ENCODE peak calls at places on chromosomes 16 and 17, in five cellular contexts. One of them, this sample, is unnamed. For H3K27me3 and H3K4me1, the result is how much of the 10 kb centered on the place peaks cover.

GRCh38 chr17:1709971-1710806 is at the start of gene TLCD2:
- DNase-seq in uterus: peak
- DNase-seq in stomach: peak
- DNase-seq in tibial artery: peak
- DNase-seq in CD4-positive, CD25-positive, alpha-beta regulatory T cell: no peak
- DNase-seq in this sample: peak

GRCh38 chr17:31595076-31595475 is 203.6 kb downstream of the RAB11FIP4 start:
- DNase-seq in tibial artery: no peak
- DNase-seq in uterus: no peak
- DNase-seq in CD4-positive, CD25-positive, alpha-beta regulatory T cell: no peak
- DNase-seq in stomach: no peak
- DNase-seq in this sample: peak

GRCh38 chr17:66814026-66814425 is 20.9 kb upstream of the CACNG5 start:
- DNase-seq in tibial artery: no peak
- DNase-seq in uterus: no peak
- DNase-seq in stomach: no peak
- DNase-seq in CD4-positive, CD25-positive, alpha-beta regulatory T cell: no peak
- DNase-seq in this sample: no peak

GRCh38 chr16:81266680-81267095 is 28.2 kb downstream of the BCO1 start:
- DNase-seq in stomach: peak
- DNase-seq in tibial artery: no peak
- DNase-seq in CD4-positive, CD25-positive, alpha-beta regulatory T cell: peak
- DNase-seq in uterus: no peak
- DNase-seq in this sample: no peak

GRCh38 chr17:19718613-19719364 is 2.4 kb upstream of the SLC47A2 start:
- DNase-seq in stomach: no peak
- DNase-seq in CD4-positive, CD25-positive, alpha-beta regulatory T cell: no peak
- DNase-seq in uterus: no peak
- DNase-seq in tibial artery: no peak
- DNase-seq in this sample: no peak

GRCh38 chr17:77611791-77612466 is 346.6 kb upstream of the TNRC6C start:
- DNase-seq in CD4-positive, CD25-positive, alpha-beta regulatory T cell: no peak
- DNase-seq in stomach: no peak
- DNase-seq in uterus: no peak
- DNase-seq in tibial artery: no peak
- DNase-seq in this sample: peak

GRCh38 chr16:25798065-25798464 is 106.3 kb downstream of the HS3ST4 start:
- DNase-seq in tibial artery: no peak
- DNase-seq in uterus: no peak
- DNase-seq in CD4-positive, CD25-positive, alpha-beta regulatory T cell: no peak
- DNase-seq in stomach: no peak
- DNase-seq in this sample: no peak

GRCh38 chr17:60141111-60142018 is 8.4 kb upstream of the CA4 start:
- DNase-seq in stomach: peak
- DNase-seq in tibial artery: no peak
- DNase-seq in uterus: no peak
- DNase-seq in CD4-positive, CD25-positive, alpha-beta regulatory T cell: no peak
- DNase-seq in this sample: no peak

GRCh38 chr17:41599680-41600079 is 12.9 kb downstream of the KRT16 start:
- DNase-seq in CD4-positive, CD25-positive, alpha-beta regulatory T cell: no peak
- DNase-seq in stomach: no peak
- DNase-seq in tibial artery: no peak
- DNase-seq in uterus: no peak
- DNase-seq in this sample: no peak

GRCh38 chr17:77392376-77393273 is 251.9 kb downstream of the SEC14L1 start:
- DNase-seq in CD4-positive, CD25-positive, alpha-beta regulatory T cell: no peak
- DNase-seq in tibial artery: no peak
- DNase-seq in uterus: no peak
- DNase-seq in stomach: peak
- DNase-seq in this sample: no peak

GRCh38 chr17:40304464-40304863 is 4.5 kb upstream of the RARA start:
- DNase-seq in CD4-positive, CD25-positive, alpha-beta regulatory T cell: no peak
- DNase-seq in stomach: no peak
- DNase-seq in uterus: peak
- DNase-seq in tibial artery: no peak
- DNase-seq in this sample: no peak

GRCh38 chr17:76452102-76452645 is 778 bp downstream of the UBE2O start:
- DNase-seq in uterus: no peak
- DNase-seq in CD4-positive, CD25-positive, alpha-beta regulatory T cell: peak
- DNase-seq in tibial artery: no peak
- DNase-seq in stomach: peak
- DNase-seq in this sample: peak

GRCh38 chr16:68575082-68575481 is 36.0 kb downstream of the ZFP90 start:
- DNase-seq in uterus: no peak
- DNase-seq in CD4-positive, CD25-positive, alpha-beta regulatory T cell: no peak
- DNase-seq in tibial artery: no peak
- DNase-seq in stomach: no peak
- DNase-seq in this sample: no peak

GRCh38 chr17:73632513-73632912 is 11.7 kb downstream of the SDK2 start:
- DNase-seq in stomach: no peak
- DNase-seq in tibial artery: no peak
- DNase-seq in CD4-positive, CD25-positive, alpha-beta regulatory T cell: no peak
- DNase-seq in uterus: no peak
- DNase-seq in this sample: no peak

DNA sequence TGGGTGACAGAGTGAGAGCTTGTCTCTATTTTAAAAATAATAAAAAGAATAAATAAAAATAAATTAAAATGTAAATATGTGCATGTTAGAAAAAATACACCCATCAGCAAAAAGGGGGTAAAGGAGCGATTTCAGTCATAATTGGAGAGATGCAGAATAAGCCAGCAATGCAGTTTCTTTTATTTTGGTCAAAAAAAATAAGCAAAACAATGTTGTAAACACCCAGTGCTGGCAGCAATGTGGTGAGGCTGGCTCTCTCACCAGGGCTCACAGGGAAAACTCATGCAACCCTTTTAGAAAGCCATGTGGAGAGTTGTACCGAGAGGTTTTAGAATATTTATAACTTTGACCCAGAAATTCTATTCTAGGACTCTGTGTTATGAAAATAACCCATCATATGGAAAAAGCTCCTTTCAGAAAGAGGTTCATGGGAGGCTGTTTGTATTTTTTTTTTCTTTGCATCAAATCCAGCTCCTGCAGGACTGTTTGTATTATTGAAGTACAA is 8.5 kb downstream of the STH start:
- DNase-seq in CD4-positive, CD25-positive, alpha-beta regulatory T cell: no peak
- DNase-seq in tibial artery: no peak
- DNase-seq in uterus: no peak
- DNase-seq in stomach: no peak
- DNase-seq in this sample: no peak
- H3K27me3 ChIP-seq in CD4-positive, CD25-positive, alpha-beta regulatory T cell: under half
- H3K27me3 ChIP-seq in tibial artery: under half
- H3K27me3 ChIP-seq in uterus: under half
- H3K27me3 ChIP-seq in stomach: under half
- H3K27me3 ChIP-seq in this sample: under half

GRCh38 chr17:5422505-5422904 is 2.5 kb downstream of the RPAIN start:
- DNase-seq in stomach: no peak
- DNase-seq in tibial artery: no peak
- DNase-seq in uterus: no peak
- DNase-seq in CD4-positive, CD25-positive, alpha-beta regulatory T cell: no peak
- DNase-seq in this sample: no peak

GRCh38 chr17:5416886-5417285 is 2.6 kb downstream of the NUP88 start:
- DNase-seq in CD4-positive, CD25-positive, alpha-beta regulatory T cell: no peak
- DNase-seq in uterus: no peak
- DNase-seq in stomach: no peak
- DNase-seq in tibial artery: no peak
- DNase-seq in this sample: no peak

GRCh38 chr17:5419959-5420653 is at the start of gene RPAIN:
- DNase-seq in uterus: peak
- DNase-seq in CD4-positive, CD25-positive, alpha-beta regulatory T cell: peak
- DNase-seq in stomach: peak
- DNase-seq in tibial artery: peak
- DNase-seq in this sample: peak

GRCh38 chr17:5419356-5419958 is at the start of gene NUP88:
- DNase-seq in CD4-positive, CD25-positive, alpha-beta regulatory T cell: peak
- DNase-seq in tibial artery: peak
- DNase-seq in uterus: peak
- DNase-seq in stomach: peak
- DNase-seq in this sample: peak

DNA sequence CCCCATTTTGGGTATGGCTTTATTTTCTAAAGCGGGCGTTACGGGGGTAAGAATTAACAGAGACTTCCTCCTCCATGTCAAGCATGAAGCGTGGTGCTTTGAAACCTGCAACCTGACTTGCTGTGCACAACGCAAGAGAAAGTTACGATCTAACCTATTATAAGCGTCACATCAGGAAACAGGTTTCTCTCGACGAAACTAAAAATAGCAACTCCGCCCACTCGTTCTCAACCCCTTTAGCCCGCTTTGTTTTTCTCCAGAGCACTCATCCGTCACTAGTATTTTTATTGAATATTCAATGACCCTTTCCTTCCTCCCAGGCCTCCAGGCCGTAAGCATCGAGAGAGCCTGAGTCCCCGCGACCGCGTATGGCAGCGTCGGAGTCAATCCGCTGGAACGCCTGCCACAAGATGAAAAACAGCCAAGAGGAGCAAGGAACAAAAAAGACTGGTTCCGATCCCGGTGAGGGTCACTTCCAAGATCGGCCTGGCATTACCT is 555 bp downstream of the NUP88 start:
- DNase-seq in stomach: peak
- DNase-seq in uterus: no peak
- DNase-seq in CD4-positive, CD25-positive, alpha-beta regulatory T cell: peak
- DNase-seq in tibial artery: peak
- DNase-seq in this sample: no peak
- H3K4me1 ChIP-seq in stomach: under half
- H3K4me1 ChIP-seq in uterus: under half
- H3K4me1 ChIP-seq in CD4-positive, CD25-positive, alpha-beta regulatory T cell: under half
- H3K4me1 ChIP-seq in tibial artery: under half
- H3K4me1 ChIP-seq in this sample: under half

GRCh38 chr17:78879679-78880186 is 23.3 kb downstream of the CEP295NL start:
- DNase-seq in uterus: peak
- DNase-seq in stomach: no peak
- DNase-seq in CD4-positive, CD25-positive, alpha-beta regulatory T cell: peak
- DNase-seq in tibial artery: peak
- DNase-seq in this sample: peak

GRCh38 chr17:78878871-78879270 is 24.1 kb downstream of the CEP295NL start:
- DNase-seq in uterus: no peak
- DNase-seq in CD4-positive, CD25-positive, alpha-beta regulatory T cell: no peak
- DNase-seq in tibial artery: no peak
- DNase-seq in stomach: no peak
- DNase-seq in this sample: no peak

GRCh38 chr17:78875331-78875730 is 27.7 kb downstream of the CEP295NL start:
- DNase-seq in CD4-positive, CD25-positive, alpha-beta regulatory T cell: no peak
- DNase-seq in stomach: no peak
- DNase-seq in uterus: no peak
- DNase-seq in tibial artery: no peak
- DNase-seq in this sample: no peak

GRCh38 chr17:78875738-78876597 is 27.0 kb downstream of the CEP295NL start:
- DNase-seq in uterus: no peak
- DNase-seq in stomach: no peak
- DNase-seq in CD4-positive, CD25-positive, alpha-beta regulatory T cell: no peak
- DNase-seq in tibial artery: no peak
- DNase-seq in this sample: no peak

GRCh38 chr17:78878261-78878660 is 24.7 kb downstream of the CEP295NL start:
- DNase-seq in uterus: no peak
- DNase-seq in tibial artery: no peak
- DNase-seq in stomach: no peak
- DNase-seq in CD4-positive, CD25-positive, alpha-beta regulatory T cell: no peak
- DNase-seq in this sample: no peak
- H3K27ac ChIP-seq in uterus: peak
- H3K27ac ChIP-seq in tibial artery: no peak
- H3K27ac ChIP-seq in stomach: no peak
- H3K27ac ChIP-seq in CD4-positive, CD25-positive, alpha-beta regulatory T cell: no peak
- H3K27ac ChIP-seq in this sample: no peak

GRCh38 chr16:84467709-84468108 is 36.8 kb downstream of the MEAK7 start:
- DNase-seq in tibial artery: no peak
- DNase-seq in CD4-positive, CD25-positive, alpha-beta regulatory T cell: no peak
- DNase-seq in uterus: no peak
- DNase-seq in stomach: no peak
- DNase-seq in this sample: no peak
- H3K27me3 ChIP-seq in tibial artery: under half
- H3K27me3 ChIP-seq in CD4-positive, CD25-positive, alpha-beta regulatory T cell: under half
- H3K27me3 ChIP-seq in uterus: under half
- H3K27me3 ChIP-seq in stomach: under half
- H3K27me3 ChIP-seq in this sample: under half

DNA sequence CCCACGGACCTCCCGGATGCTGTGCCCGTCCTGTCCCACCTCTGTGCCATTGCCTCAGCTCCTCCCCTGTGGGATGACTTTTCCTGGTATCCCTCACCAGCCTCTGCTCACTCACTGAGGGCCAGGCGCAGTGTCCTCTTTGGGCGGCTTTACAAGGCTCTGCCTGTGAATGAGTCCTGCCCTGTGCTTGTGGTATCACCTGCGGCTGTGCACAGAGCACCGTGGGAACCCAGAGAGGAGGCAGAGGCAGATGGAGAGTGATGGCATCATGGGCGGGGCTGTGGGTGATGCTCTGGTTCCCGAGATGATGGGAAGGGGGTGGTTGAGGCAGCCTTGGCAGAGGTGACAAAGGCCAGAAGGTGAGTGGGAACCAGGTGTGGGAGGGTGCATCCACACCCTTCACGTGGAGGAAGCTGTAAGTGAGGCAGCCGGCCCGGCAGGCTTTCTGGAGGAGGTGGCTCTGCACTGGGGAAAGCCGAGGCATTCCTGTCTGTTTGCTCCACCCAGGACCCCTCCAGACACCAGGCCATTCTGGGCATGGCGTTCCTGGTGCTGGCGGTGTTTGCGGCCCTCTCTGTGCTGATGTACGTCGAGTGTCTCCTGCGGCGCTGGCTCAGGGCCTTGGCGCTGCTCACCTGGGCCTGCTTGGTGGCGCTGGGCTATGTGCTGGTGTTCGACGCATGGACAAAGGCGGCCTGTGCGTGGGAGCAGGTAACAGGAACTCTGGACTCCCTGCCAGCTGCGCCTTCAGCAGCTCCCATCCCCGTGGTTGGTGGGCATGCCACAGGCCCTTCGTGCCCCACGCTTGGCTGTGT is 23.8 kb downstream of the ADCY7 start:
- DNase-seq in tibial artery: no peak
- DNase-seq in stomach: no peak
- DNase-seq in CD4-positive, CD25-positive, alpha-beta regulatory T cell: no peak
- DNase-seq in uterus: no peak
- DNase-seq in this sample: no peak
- H3K4me1 ChIP-seq in tibial artery: under half
- H3K4me1 ChIP-seq in stomach: under half
- H3K4me1 ChIP-seq in CD4-positive, CD25-positive, alpha-beta regulatory T cell: under half
- H3K4me1 ChIP-seq in uterus: under half
- H3K4me1 ChIP-seq in this sample: under half

This sample was measured in aorta.